ENCODE peak calls at places on chromosome 18, in six cellular contexts. One of them, this sample, is unnamed.

GRCh38 chr18:62925031-62925688 is 209.8 kb downstream of the PHLPP1 start:
- DNase-seq in astrocyte of the spinal cord: peak
- DNase-seq in heart right ventricle: no peak
- DNase-seq in HFFc6: peak
- DNase-seq in GM13977: no peak
- DNase-seq in fibroblast of lung: peak
- DNase-seq in this sample: no peak

GRCh38 chr18:8515142-8515865 is 93.9 kb upstream of the RAB12 start:
- DNase-seq in astrocyte of the spinal cord: no peak
- DNase-seq in heart right ventricle: no peak
- DNase-seq in HFFc6: no peak
- DNase-seq in GM13977: no peak
- DNase-seq in fibroblast of lung: no peak
- DNase-seq in this sample: no peak

GRCh38 chr18:3451989-3452749 is 2.2 kb downstream of the TGIF1 start:
- DNase-seq in astrocyte of the spinal cord: peak
- DNase-seq in heart right ventricle: peak
- DNase-seq in HFFc6: peak
- DNase-seq in GM13977: no peak
- DNase-seq in fibroblast of lung: peak
- DNase-seq in this sample: peak

GRCh38 chr18:47978603-47979002 is 48.1 kb upstream of the SMAD2 start:
- DNase-seq in astrocyte of the spinal cord: no peak
- DNase-seq in heart right ventricle: no peak
- DNase-seq in HFFc6: no peak
- DNase-seq in GM13977: no peak
- DNase-seq in fibroblast of lung: no peak
- DNase-seq in this sample: no peak

GRCh38 chr18:67218556-67218955 is 298.0 kb downstream of the DSEL start:
- DNase-seq in astrocyte of the spinal cord: no peak
- DNase-seq in heart right ventricle: no peak
- DNase-seq in HFFc6: no peak
- DNase-seq in GM13977: no peak
- DNase-seq in fibroblast of lung: no peak
- DNase-seq in this sample: no peak

GRCh38 chr18:74153793-74154192 is 5.5 kb downstream of the TIMM21 start:
- DNase-seq in astrocyte of the spinal cord: no peak
- DNase-seq in heart right ventricle: no peak
- DNase-seq in HFFc6: no peak
- DNase-seq in GM13977: no peak
- DNase-seq in fibroblast of lung: peak
- DNase-seq in this sample: no peak

GRCh38 chr18:11495441-11495840 is 114.0 kb upstream of the SLC35G4 start:
- DNase-seq in astrocyte of the spinal cord: no peak
- DNase-seq in heart right ventricle: no peak
- DNase-seq in HFFc6: no peak
- DNase-seq in GM13977: no peak
- DNase-seq in fibroblast of lung: no peak
- DNase-seq in this sample: no peak

GRCh38 chr18:24322594-24323136 is 75.0 kb downstream of the OSBPL1A start:
- DNase-seq in astrocyte of the spinal cord: peak
- DNase-seq in heart right ventricle: no peak
- DNase-seq in HFFc6: peak
- DNase-seq in GM13977: no peak
- DNase-seq in fibroblast of lung: peak
- DNase-seq in this sample: no peak

GRCh38 chr18:61922435-61922834 is 29.6 kb upstream of the RNF152 start:
- DNase-seq in astrocyte of the spinal cord: no peak
- DNase-seq in heart right ventricle: no peak
- DNase-seq in HFFc6: peak
- DNase-seq in GM13977: no peak
- DNase-seq in fibroblast of lung: peak
- DNase-seq in this sample: no peak

GRCh38 chr18:45386256-45386655 is 229.0 kb upstream of the SLC14A2 start:
- DNase-seq in astrocyte of the spinal cord: peak
- DNase-seq in heart right ventricle: no peak
- DNase-seq in HFFc6: no peak
- DNase-seq in GM13977: peak
- DNase-seq in fibroblast of lung: peak
- DNase-seq in this sample: peak

GRCh38 chr18:62739911-62740310 is 24.6 kb downstream of the PHLPP1 start:
- DNase-seq in astrocyte of the spinal cord: no peak
- DNase-seq in heart right ventricle: no peak
- DNase-seq in HFFc6: no peak
- DNase-seq in GM13977: no peak
- DNase-seq in fibroblast of lung: no peak
- DNase-seq in this sample: no peak

GRCh38 chr18:6413554-6414117 is 1.1 kb downstream of the L3MBTL4 start:
- DNase-seq in astrocyte of the spinal cord: no peak
- DNase-seq in heart right ventricle: peak
- DNase-seq in HFFc6: no peak
- DNase-seq in GM13977: no peak
- DNase-seq in fibroblast of lung: no peak
- DNase-seq in this sample: no peak

GRCh38 chr18:74116628-74117554 is 30.7 kb downstream of the FBXO15 start:
- DNase-seq in astrocyte of the spinal cord: peak
- DNase-seq in heart right ventricle: no peak
- DNase-seq in HFFc6: peak
- DNase-seq in GM13977: no peak
- DNase-seq in fibroblast of lung: peak
- DNase-seq in this sample: peak

GRCh38 chr18:61957801-61958516 is 65.2 kb upstream of the RNF152 start:
- DNase-seq in astrocyte of the spinal cord: no peak
- DNase-seq in heart right ventricle: no peak
- DNase-seq in HFFc6: no peak
- DNase-seq in GM13977: no peak
- DNase-seq in fibroblast of lung: peak
- DNase-seq in this sample: no peak

GRCh38 chr18:23694642-23695430 is 5.6 kb downstream of the LAMA3 start:
- DNase-seq in astrocyte of the spinal cord: no peak
- DNase-seq in heart right ventricle: no peak
- DNase-seq in HFFc6: no peak
- DNase-seq in GM13977: no peak
- DNase-seq in fibroblast of lung: no peak
- DNase-seq in this sample: no peak

GRCh38 chr18:7164610-7165009 is 47.0 kb upstream of the LAMA1 start:
- DNase-seq in astrocyte of the spinal cord: no peak
- DNase-seq in heart right ventricle: no peak
- DNase-seq in HFFc6: no peak
- DNase-seq in GM13977: no peak
- DNase-seq in fibroblast of lung: no peak
- DNase-seq in this sample: peak

GRCh38 chr18:48782381-48782841 is 168.4 kb downstream of the SMAD7 start:
- DNase-seq in astrocyte of the spinal cord: no peak
- DNase-seq in heart right ventricle: peak
- DNase-seq in HFFc6: peak
- DNase-seq in GM13977: no peak
- DNase-seq in fibroblast of lung: peak
- DNase-seq in this sample: no peak

GRCh38 chr18:59846814-59847490 is 52.8 kb upstream of the PMAIP1 start:
- DNase-seq in astrocyte of the spinal cord: peak
- DNase-seq in heart right ventricle: no peak
- DNase-seq in HFFc6: peak
- DNase-seq in GM13977: peak
- DNase-seq in fibroblast of lung: peak
- DNase-seq in this sample: peak

GRCh38 chr18:24790347-24790746 is 329.9 kb downstream of the HRH4 start:
- DNase-seq in astrocyte of the spinal cord: no peak
- DNase-seq in heart right ventricle: no peak
- DNase-seq in HFFc6: no peak
- DNase-seq in GM13977: no peak
- DNase-seq in fibroblast of lung: no peak
- DNase-seq in this sample: no peak

GRCh38 chr18:57429607-57430165 is 5.5 kb upstream of the ONECUT2 start:
- DNase-seq in astrocyte of the spinal cord: no peak
- DNase-seq in heart right ventricle: no peak
- DNase-seq in HFFc6: no peak
- DNase-seq in GM13977: peak
- DNase-seq in fibroblast of lung: no peak
- DNase-seq in this sample: no peak

GRCh38 chr18:8623549-8624106 is 14.4 kb downstream of the RAB12 start:
- DNase-seq in astrocyte of the spinal cord: no peak
- DNase-seq in heart right ventricle: peak
- DNase-seq in HFFc6: no peak
- DNase-seq in GM13977: no peak
- DNase-seq in fibroblast of lung: no peak
- DNase-seq in this sample: peak

GRCh38 chr18:70421471-70421870 is 132.6 kb downstream of the SOCS6 start:
- DNase-seq in astrocyte of the spinal cord: peak
- DNase-seq in heart right ventricle: no peak
- DNase-seq in HFFc6: no peak
- DNase-seq in GM13977: no peak
- DNase-seq in fibroblast of lung: peak
- DNase-seq in this sample: peak

GRCh38 chr18:78900938-78901909 is 78.4 kb upstream of the SALL3 start:
- DNase-seq in astrocyte of the spinal cord: no peak
- DNase-seq in heart right ventricle: no peak
- DNase-seq in HFFc6: no peak
- DNase-seq in GM13977: no peak
- DNase-seq in fibroblast of lung: no peak
- DNase-seq in this sample: no peak

GRCh38 chr18:12564861-12565260 is 93.0 kb downstream of the SPIRE1 start:
- DNase-seq in astrocyte of the spinal cord: no peak
- DNase-seq in heart right ventricle: no peak
- DNase-seq in HFFc6: no peak
- DNase-seq in GM13977: no peak
- DNase-seq in fibroblast of lung: no peak
- DNase-seq in this sample: no peak

GRCh38 chr18:14100503-14101286 is 31.5 kb downstream of the ZNF519 start:
- DNase-seq in astrocyte of the spinal cord: no peak
- DNase-seq in heart right ventricle: no peak
- DNase-seq in HFFc6: no peak
- DNase-seq in GM13977: no peak
- DNase-seq in fibroblast of lung: no peak
- DNase-seq in this sample: no peak

GRCh38 chr18:58567453-58568196 is 61.3 kb downstream of the ALPK2 start:
- DNase-seq in astrocyte of the spinal cord: peak
- DNase-seq in heart right ventricle: peak
- DNase-seq in HFFc6: peak
- DNase-seq in GM13977: no peak
- DNase-seq in fibroblast of lung: peak
- DNase-seq in this sample: peak

GRCh38 chr18:66682855-66683322 is 79.0 kb upstream of the CDH19 start:
- DNase-seq in astrocyte of the spinal cord: peak
- DNase-seq in heart right ventricle: peak
- DNase-seq in HFFc6: no peak
- DNase-seq in GM13977: no peak
- DNase-seq in fibroblast of lung: peak
- DNase-seq in this sample: no peak

GRCh38 chr18:52288403-52289004 is 51.5 kb upstream of the DCC start:
- DNase-seq in astrocyte of the spinal cord: no peak
- DNase-seq in heart right ventricle: no peak
- DNase-seq in HFFc6: no peak
- DNase-seq in GM13977: peak
- DNase-seq in fibroblast of lung: no peak
- DNase-seq in this sample: peak

GRCh38 chr18:79400091-79400590 is 4.4 kb downstream of the NFATC1 start:
- DNase-seq in astrocyte of the spinal cord: no peak
- DNase-seq in heart right ventricle: peak
- DNase-seq in HFFc6: no peak
- DNase-seq in GM13977: peak
- DNase-seq in fibroblast of lung: no peak
- DNase-seq in this sample: no peak

GRCh38 chr18:10378688-10379465 is 75.6 kb upstream of the APCDD1 start:
- DNase-seq in astrocyte of the spinal cord: no peak
- DNase-seq in heart right ventricle: no peak
- DNase-seq in HFFc6: peak
- DNase-seq in GM13977: no peak
- DNase-seq in fibroblast of lung: peak
- DNase-seq in this sample: no peak
- TF ChIP-seq CTCF in astrocyte of the spinal cord: no peak
- TF ChIP-seq CTCF in heart right ventricle: no peak
- TF ChIP-seq CTCF in HFFc6: no peak
- TF ChIP-seq CTCF in GM13977: no peak
- TF ChIP-seq CTCF in fibroblast of lung: no peak
- TF ChIP-seq CTCF in this sample: no peak

DNA sequence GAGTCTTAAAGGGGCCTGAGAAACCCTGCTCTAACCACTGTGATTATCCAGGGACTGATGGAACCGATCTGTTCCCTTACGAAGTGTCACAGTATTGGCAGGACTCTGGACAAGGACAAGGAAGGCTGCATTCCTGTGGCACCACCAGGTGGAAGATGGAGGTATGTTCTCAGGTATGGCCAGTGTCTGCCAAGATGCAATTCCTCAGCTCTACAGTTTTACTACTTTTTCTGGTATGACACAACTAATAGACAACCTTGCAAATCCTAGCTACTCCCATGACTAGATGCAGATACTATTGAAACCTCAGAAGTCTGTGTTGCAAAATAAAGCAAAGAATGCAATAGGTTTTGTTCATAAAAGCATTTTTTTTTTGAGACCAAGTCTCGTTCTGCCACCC is 14.6 kb downstream of the RAB31 start:
- DNase-seq in astrocyte of the spinal cord: no peak
- DNase-seq in heart right ventricle: no peak
- DNase-seq in HFFc6: no peak
- DNase-seq in GM13977: no peak
- DNase-seq in fibroblast of lung: no peak
- DNase-seq in this sample: peak
- TF ChIP-seq CTCF in astrocyte of the spinal cord: no peak
- TF ChIP-seq CTCF in heart right ventricle: no peak
- TF ChIP-seq CTCF in HFFc6: peak
- TF ChIP-seq CTCF in GM13977: peak
- TF ChIP-seq CTCF in fibroblast of lung: no peak
- TF ChIP-seq CTCF in this sample: peak

GRCh38 chr18:50282521-50283335 is 1.4 kb upstream of the MBD1 start:
- DNase-seq in astrocyte of the spinal cord: no peak
- DNase-seq in heart right ventricle: no peak
- DNase-seq in HFFc6: no peak
- DNase-seq in GM13977: no peak
- DNase-seq in fibroblast of lung: no peak
- DNase-seq in this sample: no peak

GRCh38 chr18:50279752-50280151 is 1.6 kb downstream of the MBD1 start:
- DNase-seq in astrocyte of the spinal cord: no peak
- DNase-seq in heart right ventricle: no peak
- DNase-seq in HFFc6: no peak
- DNase-seq in GM13977: no peak
- DNase-seq in fibroblast of lung: no peak
- DNase-seq in this sample: no peak

GRCh38 chr18:50281972-50282520 is 723 bp upstream of the MBD1 start:
- DNase-seq in astrocyte of the spinal cord: no peak
- DNase-seq in heart right ventricle: no peak
- DNase-seq in HFFc6: no peak
- DNase-seq in GM13977: no peak
- DNase-seq in fibroblast of lung: no peak
- DNase-seq in this sample: no peak

GRCh38 chr18:50280707-50281294 is 522 bp downstream of the MBD1 start:
- DNase-seq in astrocyte of the spinal cord: no peak
- DNase-seq in heart right ventricle: no peak
- DNase-seq in HFFc6: no peak
- DNase-seq in GM13977: no peak
- DNase-seq in fibroblast of lung: no peak
- DNase-seq in this sample: no peak

GRCh38 chr18:50281295-50281971 is at the start of gene MBD1:
- DNase-seq in astrocyte of the spinal cord: peak
- DNase-seq in heart right ventricle: peak
- DNase-seq in HFFc6: peak
- DNase-seq in GM13977: peak
- DNase-seq in fibroblast of lung: peak
- DNase-seq in this sample: peak
- TF ChIP-seq CTCF in astrocyte of the spinal cord: peak
- TF ChIP-seq CTCF in heart right ventricle: peak
- TF ChIP-seq CTCF in HFFc6: peak
- TF ChIP-seq CTCF in GM13977: peak
- TF ChIP-seq CTCF in fibroblast of lung: peak
- TF ChIP-seq CTCF in this sample: no peak

GRCh38 chr18:35616664-35617423 is 35.3 kb downstream of the GALNT1 start:
- DNase-seq in astrocyte of the spinal cord: peak
- DNase-seq in heart right ventricle: peak
- DNase-seq in HFFc6: peak
- DNase-seq in GM13977: peak
- DNase-seq in fibroblast of lung: peak
- DNase-seq in this sample: peak
- TF ChIP-seq CTCF in astrocyte of the spinal cord: no peak
- TF ChIP-seq CTCF in heart right ventricle: no peak
- TF ChIP-seq CTCF in HFFc6: no peak
- TF ChIP-seq CTCF in GM13977: no peak
- TF ChIP-seq CTCF in fibroblast of lung: no peak
- TF ChIP-seq CTCF in this sample: no peak

This sample was measured in MCF 10A.